ENCODE peak calls at places on chromosomes 6 and 20, in five cellular contexts. O is SK-N-SH, I is GM12892, Z is breast epithelium, K is HepG2. T is an unnamed sample.

GRCh38 chr20:36925234-36925633 is 26.3 kb downstream of the SAMHD1 start:
- DNase-seq in O (no peak), I (no peak), Z (no peak), K (no peak), T (no peak)

GRCh38 chr6:28585335-28585734 is 59.7 kb downstream of the GPX5 start:
- DNase-seq in O (no peak), I (no peak), Z (no peak), K (peak; percentile 55), T (no peak)

GRCh38 chr6:97947841-97948240 is 664.8 kb upstream of the MMS22L start:
- DNase-seq in O (peak; percentile 7), I (no peak), Z (peak; percentile 51), K (peak; percentile 1), T (no peak)

GRCh38 chr6:22925920-22926587 is 356.7 kb downstream of the HDGFL1 start:
- DNase-seq in O (no peak), I (no peak), Z (no peak), K (no peak), T (no peak)

GRCh38 chr6:127949251-127949650 is 48.4 kb upstream of the THEMIS start:
- DNase-seq in O (no peak), I (no peak), Z (no peak), K (no peak), T (no peak)

GRCh38 chr20:49306903-49307336 is 29.1 kb upstream of the ZNFX1 start:
- DNase-seq in O (peak; percentile 28), I (no peak), Z (no peak), K (peak; percentile 60), T (no peak)

GRCh38 chr6:14826456-14826855 is 419.4 kb upstream of the JARID2 start:
- DNase-seq in O (no peak), I (no peak), Z (no peak), K (no peak), T (no peak)

GRCh38 chr20:37943501-37944455 is 40.9 kb downstream of the VSTM2L start:
- DNase-seq in O (peak; percentile 66), I (no peak), Z (peak; percentile 36), K (no peak), T (no peak)

GRCh38 chr6:146670161-146670560 is 71.4 kb downstream of the ADGB start:
- DNase-seq in O (no peak), I (no peak), Z (no peak), K (no peak), T (no peak)

GRCh38 chr6:158474961-158475343 is 84.9 kb upstream of the TMEM181 start:
- DNase-seq in O (no peak), I (no peak), Z (no peak), K (peak; percentile 20), T (no peak)

GRCh38 chr6:144215402-144215931 is 65.2 kb downstream of the STX11 start:
- DNase-seq in O (peak; percentile 41), I (peak; percentile 32), Z (no peak), K (peak; percentile 23), T (peak; percentile 26)

GRCh38 chr6:30411515-30412207 is 66.7 kb downstream of the RPP21 start:
- DNase-seq in O (no peak), I (no peak), Z (no peak), K (peak; percentile 52), T (no peak)

GRCh38 chr6:3383525-3383924 is 73.3 kb downstream of the SLC22A23 start:
- DNase-seq in O (no peak), I (no peak), Z (no peak), K (peak; percentile 88), T (peak; percentile 22)

GRCh38 chr20:21286775-21287174 is 16.4 kb upstream of the XRN2 start:
- DNase-seq in O (no peak), I (no peak), Z (no peak), K (peak; percentile 51), T (no peak)

GRCh38 chr6:33314515-33314942 is 651 bp upstream of the TAPBP start:
- DNase-seq in O (peak; percentile 48), I (peak; percentile 45), Z (peak; percentile 62), K (peak; percentile 80), T (peak; percentile 55)

GRCh38 chr6:22007469-22007868 is 289.4 kb downstream of the PRL start:
- DNase-seq in O (no peak), I (no peak), Z (no peak), K (no peak), T (no peak)

GRCh38 chr6:129641344-129641743 is 68.6 kb downstream of the ARHGAP18 start:
- DNase-seq in O (no peak), I (no peak), Z (no peak), K (peak; percentile 51), T (no peak)

GRCh38 chr20:41734506-41734945 is 116.3 kb upstream of the CHD6 start:
- DNase-seq in O (peak; percentile 64), I (no peak), Z (no peak), K (peak; percentile 75), T (peak; percentile 14)

GRCh38 chr6:125791151-125791819 is 525 bp downstream of the NCOA7 start:
- DNase-seq in O (peak; percentile 64), I (no peak), Z (no peak), K (peak; percentile 57), T (no peak)

GRCh38 chr20:53608456-53609413 is 15.1 kb upstream of the ZNF217 start:
- DNase-seq in O (no peak), I (no peak), Z (no peak), K (no peak), T (no peak)

GRCh38 chr20:4171538-4172116 is 156.3 kb upstream of the RNF24 start:
- DNase-seq in O (peak; percentile 49), I (no peak), Z (no peak), K (peak; percentile 98), T (no peak)

GRCh38 chr6:160355001-160355400 is 6.8 kb downstream of the SLC22A3 start:
- DNase-seq in O (no peak), I (no peak), Z (no peak), K (no peak), T (no peak)

GRCh38 chr6:26065952-26066380 is 21.3 kb upstream of the HFE start:
- DNase-seq in O (peak; percentile 66), I (no peak), Z (no peak), K (peak; percentile 96), T (no peak)

GRCh38 chr20:9068232-9068781 is 580 bp upstream of the PLCB4 start:
- DNase-seq in O (peak; percentile 92), I (no peak), Z (no peak), K (no peak), T (peak; percentile 5)

DNA sequence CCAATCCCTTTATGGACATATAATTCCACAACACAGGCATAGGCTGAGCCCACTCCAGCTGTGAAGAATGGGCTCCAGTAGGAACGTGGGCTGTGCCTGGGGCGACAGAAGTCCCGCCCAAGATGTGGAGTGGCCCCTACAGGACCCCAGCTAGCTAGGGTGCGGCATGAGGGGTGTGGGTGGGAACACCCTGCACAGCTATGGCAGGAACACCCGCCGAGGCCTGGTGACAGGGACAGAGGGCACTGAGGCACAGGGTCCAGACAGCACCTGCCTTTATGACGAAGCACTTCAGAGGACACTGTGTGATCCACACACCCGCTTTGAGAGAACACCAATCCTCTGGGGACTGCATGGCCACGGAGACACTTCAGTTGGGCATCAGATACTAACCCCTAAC is 28.2 kb upstream of the TCFL5 start:
- DNase-seq in O (no peak), I (no peak), Z (no peak), K (no peak), T (no peak)
- TF ChIP-seq POLR2AphosphoS5 in O (no peak), I (no peak), Z (no peak), K (no peak), T (no peak)

GRCh38 chr6:155077784-155078183 is 82.7 kb downstream of the TIAM2 start:
- DNase-seq in O (no peak), I (no peak), Z (no peak), K (peak; percentile 40), T (no peak)
- TF ChIP-seq POLR2AphosphoS5 in O (no peak), I (no peak), Z (no peak), K (no peak), T (no peak)

DNA sequence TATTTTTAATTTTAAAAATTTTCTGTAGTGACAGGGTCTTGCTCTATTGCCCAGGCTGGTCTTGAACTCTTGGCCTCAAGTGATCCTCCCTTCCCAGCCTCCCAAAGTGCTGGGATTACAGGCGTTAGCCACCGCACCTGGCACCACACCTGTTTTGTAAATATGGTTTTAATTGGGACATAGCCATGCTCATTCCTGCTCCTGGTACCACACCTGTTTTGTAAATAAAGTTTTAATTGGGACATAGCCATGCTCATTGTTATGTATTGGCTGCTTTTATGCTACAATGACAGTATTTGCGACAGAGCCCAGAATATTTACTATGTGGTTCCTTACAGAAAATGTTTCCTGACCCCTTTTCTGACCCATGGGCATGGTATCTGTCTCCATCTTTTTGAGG is 22.3 kb downstream of the KDM1B start:
- DNase-seq in O (no peak), I (no peak), Z (no peak), K (no peak), T (no peak)
- TF ChIP-seq POLR2AphosphoS5 in O (no peak), I (no peak), Z (no peak), K (no peak), T (no peak)

DNA sequence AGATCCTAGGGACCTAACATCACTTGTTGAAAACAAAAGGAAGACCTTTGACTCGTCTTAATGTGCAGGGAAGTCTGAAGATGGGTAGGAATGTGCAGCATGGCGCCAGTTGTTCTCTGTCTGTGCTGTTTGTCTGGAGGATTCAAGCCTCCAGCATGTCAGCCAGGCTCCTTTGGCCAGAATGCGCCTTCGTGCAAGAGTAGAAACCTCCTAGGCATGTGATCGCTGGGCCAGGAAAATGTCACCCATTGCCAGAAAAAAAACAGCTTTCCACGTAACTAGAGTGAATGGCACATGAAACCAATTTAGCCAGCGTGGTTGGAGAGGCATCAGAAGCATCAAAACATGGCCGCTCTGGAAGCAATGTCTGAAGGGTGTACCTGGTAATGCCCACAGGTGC is 132.7 kb downstream of the EDN1 start:
- DNase-seq in O (no peak), I (no peak), Z (no peak), K (no peak), T (no peak)
- TF ChIP-seq POLR2AphosphoS5 in O (no peak), I (no peak), Z (no peak), K (no peak), T (no peak)

GRCh38 chr20:32670773-32671455 is 2.8 kb downstream of the C20orf203 start:
- DNase-seq in O (no peak), I (no peak), Z (no peak), K (no peak), T (no peak)

GRCh38 chr20:32675223-32675975 is 1.7 kb upstream of the C20orf203 start:
- DNase-seq in O (no peak), I (no peak), Z (no peak), K (no peak), T (no peak)

GRCh38 chr20:32674362-32674789 is 635 bp upstream of the C20orf203 start:
- DNase-seq in O (peak; percentile 72), I (peak; percentile 70), Z (peak; percentile 68), K (peak; percentile 64), T (peak; percentile 65)

GRCh38 chr20:32672315-32672981 is 1.3 kb downstream of the C20orf203 start:
- DNase-seq in O (peak; percentile 25), I (no peak), Z (no peak), K (no peak), T (no peak)

DNA sequence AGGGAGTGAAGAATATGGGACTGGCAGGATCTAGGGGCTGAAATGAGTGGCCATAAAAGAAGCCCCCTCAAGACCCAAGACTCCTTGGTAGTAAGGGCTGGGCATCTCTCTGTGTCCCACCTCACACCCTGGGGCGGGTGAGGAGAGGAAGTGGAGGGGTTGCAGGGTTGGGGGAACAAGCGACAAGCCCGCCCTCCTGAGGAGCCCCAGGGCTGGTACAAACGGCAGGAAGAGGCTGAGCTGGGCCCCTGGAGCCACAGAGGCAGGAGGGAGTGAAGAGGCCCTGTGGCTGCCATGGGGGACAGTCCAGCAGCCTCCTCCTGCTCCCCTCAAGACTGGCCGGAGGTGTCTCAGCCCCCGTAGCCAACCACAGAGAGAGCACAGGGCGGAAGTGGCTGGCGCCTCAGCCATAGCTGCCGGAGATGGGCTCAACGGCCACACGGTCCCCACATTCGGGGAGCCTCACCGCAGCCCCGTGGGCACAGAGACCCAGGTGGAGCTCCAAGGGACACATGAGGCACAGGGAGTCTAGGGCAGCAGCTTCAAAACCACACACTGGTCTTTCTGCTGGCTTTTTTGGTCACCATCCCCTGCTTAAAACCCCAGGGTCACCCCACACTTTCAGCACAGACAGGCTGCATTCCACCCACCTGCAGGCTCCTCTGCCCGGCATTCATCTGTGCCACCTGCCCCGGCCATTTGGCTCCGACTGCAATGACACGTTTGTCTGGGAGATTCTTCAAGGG is 586 bp downstream of the C20orf203 start:
- DNase-seq in O (no peak), I (peak; percentile 63), Z (no peak), K (no peak), T (peak; percentile 59)
- TF ChIP-seq POLR2AphosphoS5 in O (no peak), I (peak; percentile 63), Z (no peak), K (no peak), T (no peak)

T was measured in GM12891.